ENCODE peak calls at places on chromosomes 6 and 20, in five cellular contexts. L is A549; T is activated naive CD4-positive, alpha-beta T cell treated with Interleukin-2 at 50 U/mL for 16 hours; G is stimulated activated CD4-positive, alpha-beta T cell treated with anti-CD3 and anti-CD28 coated beads, Interleukin-4, amount 100 ng/mL, for 48 hours; Z is NCI-H748 treated with DMSO at 0.1 percent for 48 hours. F is an unnamed sample.

GRCh38 chr6:69846312-69846711 is 20.0 kb upstream of the COL19A1 start:
- DNase-seq in L (no peak), G (no peak), T (no peak), Z (no peak), F (no peak)

GRCh38 chr20:61437280-61438206 is 185.5 kb downstream of the CDH4 start:
- DNase-seq in L (no peak), G (no peak), T (no peak), Z (no peak), F (no peak)

GRCh38 chr20:49510562-49511117 is 28.2 kb upstream of the KCNB1 start:
- DNase-seq in G (no peak), Z (no peak), L (no peak), T (no peak), F (no peak)

GRCh38 chr6:10381133-10381829 is 33.6 kb downstream of the TFAP2A start:
- DNase-seq in Z (no peak), G (no peak), L (peak; percentile 27), T (no peak), F (peak; percentile 49)

GRCh38 chr6:30013296-30013922 is 47.7 kb upstream of the POLR1H start:
- DNase-seq in G (no peak), T (peak; percentile 21), Z (peak; percentile 9), L (no peak), F (peak; percentile 66)

GRCh38 chr6:100479180-100480035 is 14.7 kb upstream of the SIM1 start:
- DNase-seq in Z (peak; percentile 31), T (no peak), G (no peak), L (peak; percentile 45), F (peak; percentile 29)

GRCh38 chr6:33175436-33176069 is 16.7 kb downstream of the COL11A2 start:
- DNase-seq in G (no peak), Z (no peak), T (no peak), L (no peak), F (no peak)

GRCh38 chr20:39049148-39049547 is 87.0 kb downstream of the DHX35 start:
- DNase-seq in Z (no peak), G (no peak), T (peak; percentile 2), L (no peak), F (no peak)

GRCh38 chr20:23291575-23292240 is 58.9 kb upstream of the NXT1 start:
- DNase-seq in G (no peak), L (no peak), T (no peak), Z (no peak), F (no peak)

GRCh38 chr20:19252670-19253120 is 40.3 kb downstream of the SLC24A3 start:
- DNase-seq in L (no peak), G (no peak), T (no peak), Z (no peak), F (no peak)

GRCh38 chr20:22217712-22218352 is 366.5 kb downstream of the FOXA2 start:
- DNase-seq in Z (no peak), L (no peak), T (no peak), G (no peak), F (no peak)

GRCh38 chr6:48928937-48929336 is 534.1 kb downstream of the MMUT start:
- DNase-seq in T (no peak), L (peak; percentile 1), G (no peak), Z (no peak), F (peak; percentile 16)

GRCh38 chr6:132669690-132670291 is 10.8 kb upstream of the TAAR1 start:
- DNase-seq in T (no peak), L (peak; percentile 40), Z (peak; percentile 22), G (no peak), F (peak; percentile 25)

GRCh38 chr6:3340891-3341290 is 82.1 kb downstream of the PSMG4 start:
- DNase-seq in Z (no peak), L (no peak), T (no peak), G (no peak), F (peak; percentile 42)

GRCh38 chr6:12222405-12223366 is 67.5 kb upstream of the EDN1 start:
- DNase-seq in Z (no peak), T (no peak), G (no peak), L (no peak), F (no peak)

GRCh38 chr6:73079611-73079955 is 145.7 kb downstream of the KHDC1L start:
- DNase-seq in Z (no peak), G (no peak), T (no peak), L (peak; percentile 38), F (no peak)

GRCh38 chr6:37367557-37367956 is 13.8 kb downstream of the RNF8 start:
- DNase-seq in Z (no peak), G (no peak), L (no peak), T (no peak), F (no peak)

GRCh38 chr20:53838311-53838873 is 232.0 kb downstream of the BCAS1 start:
- DNase-seq in T (no peak), L (no peak), G (no peak), Z (no peak), F (no peak)

GRCh38 chr6:80642452-80642851 is 536.0 kb downstream of the BCKDHB start:
- DNase-seq in T (no peak), L (no peak), Z (no peak), G (no peak), F (no peak)

GRCh38 chr6:49934770-49935169 is 29.2 kb downstream of the DEFB114 start:
- DNase-seq in G (no peak), L (no peak), Z (no peak), T (no peak), F (no peak)

GRCh38 chr6:36636687-36637418 is 41.7 kb upstream of the CDKN1A start:
- DNase-seq in T (no peak), G (no peak), L (no peak), Z (no peak), F (no peak)

GRCh38 chr20:47544852-47545251 is 43.2 kb downstream of the NCOA3 start:
- DNase-seq in G (no peak), T (no peak), L (no peak), Z (no peak), F (no peak)

GRCh38 chr20:51083447-51083846 is 60.5 kb upstream of the KCNG1 start:
- DNase-seq in T (no peak), L (no peak), G (no peak), Z (no peak), F (no peak)

GRCh38 chr6:168880271-168880670 is 373.4 kb downstream of the THBS2 start:
- DNase-seq in Z (no peak), G (no peak), L (no peak), T (no peak), F (no peak)

GRCh38 chr6:166784691-166785090 is 157.6 kb upstream of the RPS6KA2 start:
- DNase-seq in L (no peak), G (no peak), Z (no peak), T (no peak), F (no peak)

GRCh38 chr6:124961784-124962611 is at the start of gene RNF217:
- DNase-seq in L (peak; percentile 68), Z (peak; percentile 40), G (no peak), T (no peak), F (peak; percentile 77)

GRCh38 chr6:131946404-131946991 is 4.7 kb downstream of the CCN2 start:
- DNase-seq in Z (no peak), T (no peak), G (no peak), L (peak; percentile 68), F (no peak)

GRCh38 chr6:97110626-97111025 is 172.4 kb downstream of the MMS22L start:
- DNase-seq in G (no peak), Z (no peak), L (no peak), T (no peak), F (no peak)

GRCh38 chr20:62707281-62707941 is 1.2 kb upstream of the NTSR1 start:
- DNase-seq in T (no peak), Z (no peak), L (no peak), G (no peak), F (no peak)

GRCh38 chr6:161136655-161137054 is 137.2 kb downstream of the AGPAT4 start:
- DNase-seq in T (no peak), Z (no peak), L (no peak), G (no peak), F (no peak)

F was measured in iPS-NIHi11.